ENCODE peak calls at places on chromosomes 6 and 20, in seven cellular contexts. One of them, this sample, is unnamed.

GRCh38 chr6:20432692-20433091 is 31.0 kb downstream of the E2F3 start:
- DNase-seq in Peyer's patch: no peak
- DNase-seq in transverse colon: no peak
- DNase-seq in prostate gland: no peak
- DNase-seq in A549: no peak
- DNase-seq in thyroid gland: no peak
- DNase-seq in right lobe of liver: no peak
- DNase-seq in this sample: no peak

GRCh38 chr20:49674383-49675352 is 39.0 kb downstream of the B4GALT5 start:
- DNase-seq in right lobe of liver: no peak
- DNase-seq in transverse colon: peak
- DNase-seq in prostate gland: no peak
- DNase-seq in A549: peak
- DNase-seq in thyroid gland: no peak
- DNase-seq in Peyer's patch: peak
- DNase-seq in this sample: peak

GRCh38 chr6:140052757-140053729 is 678.6 kb upstream of the CITED2 start:
- DNase-seq in A549: no peak
- DNase-seq in right lobe of liver: no peak
- DNase-seq in Peyer's patch: no peak
- DNase-seq in prostate gland: no peak
- DNase-seq in thyroid gland: no peak
- DNase-seq in transverse colon: no peak
- DNase-seq in this sample: no peak

GRCh38 chr6:16883414-16883813 is 122.2 kb upstream of the ATXN1 start:
- DNase-seq in A549: no peak
- DNase-seq in Peyer's patch: no peak
- DNase-seq in right lobe of liver: no peak
- DNase-seq in prostate gland: no peak
- DNase-seq in transverse colon: no peak
- DNase-seq in thyroid gland: no peak
- DNase-seq in this sample: no peak

GRCh38 chr6:73049971-73050594 is 175.2 kb downstream of the KHDC1L start:
- DNase-seq in prostate gland: no peak
- DNase-seq in right lobe of liver: no peak
- DNase-seq in Peyer's patch: no peak
- DNase-seq in transverse colon: no peak
- DNase-seq in thyroid gland: no peak
- DNase-seq in A549: no peak
- DNase-seq in this sample: no peak

GRCh38 chr20:32555584-32555983 is 29.5 kb downstream of the NOL4L start:
- DNase-seq in A549: no peak
- DNase-seq in right lobe of liver: no peak
- DNase-seq in transverse colon: no peak
- DNase-seq in thyroid gland: no peak
- DNase-seq in Peyer's patch: no peak
- DNase-seq in prostate gland: no peak
- DNase-seq in this sample: no peak

GRCh38 chr6:112017169-112017568 is 36.7 kb upstream of the CCN6 start:
- DNase-seq in thyroid gland: no peak
- DNase-seq in prostate gland: no peak
- DNase-seq in transverse colon: no peak
- DNase-seq in right lobe of liver: no peak
- DNase-seq in Peyer's patch: no peak
- DNase-seq in A549: no peak
- DNase-seq in this sample: no peak

GRCh38 chr20:21096321-21097043 is 9.7 kb downstream of the LINC00237 start:
- DNase-seq in A549: no peak
- DNase-seq in Peyer's patch: no peak
- DNase-seq in prostate gland: no peak
- DNase-seq in thyroid gland: no peak
- DNase-seq in right lobe of liver: no peak
- DNase-seq in transverse colon: no peak
- DNase-seq in this sample: peak

GRCh38 chr6:107704377-107705013 is 119.6 kb downstream of the SCML4 start:
- DNase-seq in right lobe of liver: no peak
- DNase-seq in transverse colon: no peak
- DNase-seq in A549: peak
- DNase-seq in prostate gland: no peak
- DNase-seq in thyroid gland: no peak
- DNase-seq in Peyer's patch: no peak
- DNase-seq in this sample: no peak

GRCh38 chr6:113414511-113414910 is 442.6 kb upstream of the MARCKS start:
- DNase-seq in prostate gland: peak
- DNase-seq in right lobe of liver: peak
- DNase-seq in thyroid gland: peak
- DNase-seq in Peyer's patch: no peak
- DNase-seq in A549: peak
- DNase-seq in transverse colon: peak
- DNase-seq in this sample: peak

GRCh38 chr6:35468181-35468979 is at the start of gene RPL10A:
- DNase-seq in Peyer's patch: peak
- DNase-seq in A549: peak
- DNase-seq in thyroid gland: peak
- DNase-seq in right lobe of liver: peak
- DNase-seq in transverse colon: peak
- DNase-seq in prostate gland: peak
- DNase-seq in this sample: peak
- TF ChIP-seq POLR2A in Peyer's patch: peak
- TF ChIP-seq POLR2A in A549: peak
- TF ChIP-seq POLR2A in thyroid gland: peak
- TF ChIP-seq POLR2A in right lobe of liver: peak
- TF ChIP-seq POLR2A in transverse colon: peak
- TF ChIP-seq POLR2A in prostate gland: peak
- TF ChIP-seq POLR2A in this sample: peak

GRCh38 chr20:53937330-53937729 is 133.1 kb downstream of the BCAS1 start:
- DNase-seq in A549: no peak
- DNase-seq in Peyer's patch: no peak
- DNase-seq in right lobe of liver: no peak
- DNase-seq in transverse colon: no peak
- DNase-seq in prostate gland: no peak
- DNase-seq in thyroid gland: no peak
- DNase-seq in this sample: no peak

GRCh38 chr20:53933232-53933846 is 137.1 kb downstream of the BCAS1 start:
- DNase-seq in transverse colon: no peak
- DNase-seq in prostate gland: no peak
- DNase-seq in right lobe of liver: no peak
- DNase-seq in thyroid gland: no peak
- DNase-seq in Peyer's patch: no peak
- DNase-seq in A549: no peak
- DNase-seq in this sample: no peak

GRCh38 chr20:53931597-53931996 is 138.8 kb downstream of the BCAS1 start:
- DNase-seq in prostate gland: no peak
- DNase-seq in transverse colon: no peak
- DNase-seq in thyroid gland: no peak
- DNase-seq in right lobe of liver: no peak
- DNase-seq in A549: no peak
- DNase-seq in Peyer's patch: no peak
- DNase-seq in this sample: no peak

GRCh38 chr20:53935353-53936084 is 134.9 kb downstream of the BCAS1 start:
- DNase-seq in right lobe of liver: no peak
- DNase-seq in transverse colon: no peak
- DNase-seq in prostate gland: no peak
- DNase-seq in Peyer's patch: no peak
- DNase-seq in thyroid gland: no peak
- DNase-seq in A549: no peak
- DNase-seq in this sample: no peak

DNA sequence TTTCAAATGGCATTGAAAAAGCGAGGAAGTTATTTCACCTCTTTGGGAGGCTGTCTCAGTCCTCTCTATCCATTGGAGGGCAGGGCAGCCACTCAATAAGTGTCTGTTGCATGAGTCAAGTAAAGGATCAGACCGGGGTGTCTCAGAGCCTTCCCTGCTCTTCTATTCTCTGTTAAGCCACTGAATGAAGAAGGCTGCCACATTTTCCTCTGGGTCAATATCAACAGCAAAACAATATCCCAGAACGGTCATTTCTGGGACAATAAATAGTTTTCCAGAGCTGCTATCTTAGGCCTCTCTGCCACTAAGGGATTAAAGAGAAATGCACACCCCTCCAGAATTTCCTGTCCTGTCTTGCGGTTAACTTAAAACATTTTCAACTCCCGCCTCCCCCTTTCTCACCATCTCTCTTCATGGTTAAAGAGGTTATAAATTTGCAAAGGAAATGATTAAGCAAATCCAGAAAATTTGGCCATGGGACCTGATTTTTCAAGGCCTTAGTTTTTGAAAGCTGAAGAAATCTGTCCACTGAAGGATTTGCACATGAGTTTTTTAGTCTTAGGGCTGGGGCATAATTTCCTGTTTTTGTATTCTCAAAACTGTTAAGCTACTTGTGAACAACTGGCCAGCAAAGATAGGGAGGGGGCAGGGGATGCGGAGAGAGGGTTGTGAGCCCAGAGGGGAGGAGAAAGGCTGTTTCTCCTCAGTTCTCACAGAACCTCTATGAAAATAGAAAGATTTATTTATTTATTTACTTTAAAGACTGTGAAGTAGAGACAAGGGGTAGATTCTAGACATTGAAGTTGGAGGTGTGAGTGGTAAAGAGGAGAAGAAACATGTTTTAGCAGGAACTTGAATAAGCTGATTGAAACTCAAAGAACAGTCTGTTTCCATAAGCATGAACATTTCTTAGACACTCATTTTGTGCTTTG is 135.7 kb downstream of the BCAS1 start:
- DNase-seq in A549: no peak
- DNase-seq in transverse colon: no peak
- DNase-seq in Peyer's patch: peak
- DNase-seq in thyroid gland: peak
- DNase-seq in right lobe of liver: no peak
- DNase-seq in prostate gland: no peak
- DNase-seq in this sample: no peak
- TF ChIP-seq POLR2A in A549: no peak
- TF ChIP-seq POLR2A in transverse colon: no peak
- TF ChIP-seq POLR2A in Peyer's patch: no peak
- TF ChIP-seq POLR2A in thyroid gland: no peak
- TF ChIP-seq POLR2A in right lobe of liver: no peak
- TF ChIP-seq POLR2A in prostate gland: no peak
- TF ChIP-seq POLR2A in this sample: no peak

GRCh38 chr6:122789078-122789861 is at the start of gene SMPDL3A:
- DNase-seq in right lobe of liver: peak
- DNase-seq in thyroid gland: peak
- DNase-seq in transverse colon: peak
- DNase-seq in Peyer's patch: peak
- DNase-seq in prostate gland: peak
- DNase-seq in A549: peak
- DNase-seq in this sample: peak

GRCh38 chr6:122789862-122790739 is 1.0 kb downstream of the SMPDL3A start:
- DNase-seq in transverse colon: no peak
- DNase-seq in thyroid gland: peak
- DNase-seq in prostate gland: peak
- DNase-seq in right lobe of liver: no peak
- DNase-seq in Peyer's patch: no peak
- DNase-seq in A549: peak
- DNase-seq in this sample: no peak

GRCh38 chr6:122788663-122789062 is 395 bp upstream of the SMPDL3A start:
- DNase-seq in transverse colon: no peak
- DNase-seq in Peyer's patch: no peak
- DNase-seq in right lobe of liver: no peak
- DNase-seq in A549: no peak
- DNase-seq in prostate gland: no peak
- DNase-seq in thyroid gland: no peak
- DNase-seq in this sample: no peak

GRCh38 chr6:122792796-122793195 is 3.7 kb downstream of the SMPDL3A start:
- DNase-seq in Peyer's patch: no peak
- DNase-seq in right lobe of liver: no peak
- DNase-seq in transverse colon: no peak
- DNase-seq in prostate gland: no peak
- DNase-seq in A549: no peak
- DNase-seq in thyroid gland: no peak
- DNase-seq in this sample: no peak

DNA sequence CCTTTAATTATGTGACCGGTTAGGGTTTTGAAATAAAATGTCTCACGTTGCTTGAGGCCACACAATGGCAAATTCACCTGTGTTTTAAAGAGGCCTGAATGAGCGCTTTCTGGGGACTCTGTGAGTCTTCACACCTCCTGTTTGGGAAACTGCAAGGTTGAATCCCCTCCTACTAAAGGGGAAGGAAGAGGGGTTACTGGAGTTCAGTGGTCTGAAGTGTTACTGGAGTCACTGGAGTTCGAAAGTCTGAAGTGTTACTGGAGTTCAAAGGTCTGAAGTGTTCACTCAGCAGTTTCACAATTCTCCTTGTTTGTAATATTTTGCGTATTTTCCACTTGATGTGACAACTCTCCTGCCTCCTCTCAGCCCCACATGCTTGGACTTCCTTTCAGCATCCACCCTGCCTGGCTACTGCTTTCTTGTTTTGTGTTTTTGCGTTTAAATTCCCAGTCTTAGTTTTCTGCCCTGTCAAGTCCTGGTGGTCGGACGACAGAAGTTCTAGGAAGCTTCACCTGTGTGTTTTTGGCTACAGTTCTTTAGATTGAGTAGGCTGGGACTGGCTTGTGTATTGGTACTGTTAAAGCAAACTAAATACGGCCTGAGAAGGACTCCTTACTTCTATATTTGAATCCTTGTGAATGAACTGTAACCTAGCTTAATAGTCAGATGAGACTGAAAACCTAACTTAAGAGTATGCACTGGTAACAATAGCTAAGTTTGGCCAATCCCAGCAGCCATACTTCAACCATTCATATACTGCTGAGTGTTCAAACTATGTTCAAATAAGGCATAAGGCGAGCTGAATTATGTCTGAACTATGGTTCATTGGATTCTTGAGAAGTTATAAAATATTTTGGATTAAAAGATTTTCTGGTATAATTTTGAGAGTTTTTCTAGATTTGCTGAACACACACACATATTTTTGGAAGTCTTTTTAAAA is 2.0 kb downstream of the SMPDL3A start:
- DNase-seq in right lobe of liver: no peak
- DNase-seq in A549: no peak
- DNase-seq in thyroid gland: peak
- DNase-seq in prostate gland: no peak
- DNase-seq in Peyer's patch: no peak
- DNase-seq in transverse colon: no peak
- DNase-seq in this sample: no peak
- TF ChIP-seq POLR2A in right lobe of liver: peak
- TF ChIP-seq POLR2A in A549: no peak
- TF ChIP-seq POLR2A in thyroid gland: peak
- TF ChIP-seq POLR2A in prostate gland: no peak
- TF ChIP-seq POLR2A in Peyer's patch: no peak
- TF ChIP-seq POLR2A in transverse colon: peak
- TF ChIP-seq POLR2A in this sample: no peak

DNA sequence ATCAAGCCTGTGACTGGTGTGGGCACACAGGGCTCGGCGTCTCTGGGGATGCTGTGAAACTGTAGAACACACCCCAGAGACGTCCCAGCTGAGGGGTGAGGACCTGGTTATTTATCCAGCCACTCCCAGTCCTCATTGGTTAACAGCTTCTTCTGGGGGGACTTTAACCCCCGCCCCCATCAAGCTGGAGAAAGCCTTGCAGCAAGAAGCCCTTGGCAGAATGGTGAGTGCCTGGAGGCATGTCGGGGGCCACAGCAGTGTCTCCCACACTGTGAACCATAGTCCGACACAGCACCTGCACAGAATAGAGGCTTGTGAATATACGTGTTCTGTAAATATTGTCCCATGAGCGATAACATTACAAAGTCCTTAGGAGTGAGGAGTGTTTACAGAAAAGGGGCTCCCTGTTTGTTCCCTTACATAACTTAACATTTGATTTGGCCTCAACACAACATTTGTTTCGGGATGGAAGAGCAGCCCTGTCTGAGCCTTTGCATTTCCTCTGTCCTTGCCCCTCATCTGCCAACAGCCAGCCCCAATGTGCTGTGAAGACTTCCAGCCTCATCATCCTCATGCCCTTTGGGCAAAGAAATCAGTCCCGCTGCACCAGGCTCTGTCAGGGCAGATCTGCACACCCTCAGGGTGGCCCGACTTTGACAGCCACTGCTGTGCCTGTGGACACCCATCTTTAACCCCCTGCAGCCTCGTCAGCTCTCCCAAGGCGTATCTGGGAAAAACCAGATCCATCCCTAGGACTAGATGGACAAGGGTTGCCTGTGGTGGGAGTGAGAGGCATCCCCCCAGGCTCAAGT is 2.2 kb upstream of the RRBP1 start:
- DNase-seq in thyroid gland: no peak
- DNase-seq in prostate gland: no peak
- DNase-seq in A549: no peak
- DNase-seq in right lobe of liver: no peak
- DNase-seq in Peyer's patch: peak
- DNase-seq in transverse colon: peak
- DNase-seq in this sample: no peak
- TF ChIP-seq POLR2A in thyroid gland: no peak
- TF ChIP-seq POLR2A in prostate gland: no peak
- TF ChIP-seq POLR2A in A549: no peak
- TF ChIP-seq POLR2A in right lobe of liver: no peak
- TF ChIP-seq POLR2A in Peyer's patch: no peak
- TF ChIP-seq POLR2A in transverse colon: no peak
- TF ChIP-seq POLR2A in this sample: no peak

This sample was measured in H54.